ENCODE peak calls at places on chromosome 15, in four cellular contexts. X is SK-N-SH, B is K562, Q is HepG2. W is an unnamed sample.
A peak's percentile ranks its signal among the peaks of the same experiment; 100 is the strongest.

GRCh38 chr15:71002321-71002720 is 109.7 kb downstream of the LRRC49 start:
- DNase-seq in X (no peak), B (no peak), Q (no peak), W (no peak)

GRCh38 chr15:66515901-66516322 is 10.8 kb downstream of the ZWILCH start:
- DNase-seq in X (no peak), B (no peak), Q (no peak), W (no peak)

GRCh38 chr15:99085413-99086326 is 19.2 kb upstream of the SYNM start:
- DNase-seq in X (no peak), B (no peak), Q (no peak), W (no peak)

GRCh38 chr15:52252781-52253180 is 42.8 kb downstream of the MYO5C start:
- DNase-seq in X (no peak), B (no peak), Q (peak; percentile 35), W (no peak)

GRCh38 chr15:65916041-65916663 is 46.9 kb downstream of the RAB11A start:
- DNase-seq in X (no peak), B (no peak), Q (no peak), W (no peak)

GRCh38 chr15:71010997-71011396 is 104.3 kb upstream of the THSD4 start:
- DNase-seq in X (no peak), B (no peak), Q (no peak), W (no peak)

GRCh38 chr15:25172691-25173090 is 217.9 kb downstream of the SNRPN start:
- DNase-seq in X (no peak), B (no peak), Q (no peak), W (no peak)

GRCh38 chr15:60582370-60583036 is 103.6 kb upstream of the ICE2 start:
- DNase-seq in X (no peak), B (no peak), Q (peak; percentile 45), W (no peak)

GRCh38 chr15:95761742-95762141 is 568.8 kb upstream of the NR2F2 start:
- DNase-seq in X (no peak), B (no peak), Q (no peak), W (no peak)

GRCh38 chr15:58608129-58608590 is 141.3 kb downstream of the ADAM10 start:
- DNase-seq in X (no peak), B (no peak), Q (no peak), W (no peak)
- TF ChIP-seq NFIC in X (no peak), B (no peak), Q (no peak), W (no peak)

GRCh38 chr15:74964794-74965193 is 8.2 kb upstream of the RPP25 start:
- DNase-seq in X (no peak), B (no peak), Q (no peak), W (no peak)
- TF ChIP-seq NFIC in X (no peak), B (no peak), Q (no peak), W (no peak)

DNA sequence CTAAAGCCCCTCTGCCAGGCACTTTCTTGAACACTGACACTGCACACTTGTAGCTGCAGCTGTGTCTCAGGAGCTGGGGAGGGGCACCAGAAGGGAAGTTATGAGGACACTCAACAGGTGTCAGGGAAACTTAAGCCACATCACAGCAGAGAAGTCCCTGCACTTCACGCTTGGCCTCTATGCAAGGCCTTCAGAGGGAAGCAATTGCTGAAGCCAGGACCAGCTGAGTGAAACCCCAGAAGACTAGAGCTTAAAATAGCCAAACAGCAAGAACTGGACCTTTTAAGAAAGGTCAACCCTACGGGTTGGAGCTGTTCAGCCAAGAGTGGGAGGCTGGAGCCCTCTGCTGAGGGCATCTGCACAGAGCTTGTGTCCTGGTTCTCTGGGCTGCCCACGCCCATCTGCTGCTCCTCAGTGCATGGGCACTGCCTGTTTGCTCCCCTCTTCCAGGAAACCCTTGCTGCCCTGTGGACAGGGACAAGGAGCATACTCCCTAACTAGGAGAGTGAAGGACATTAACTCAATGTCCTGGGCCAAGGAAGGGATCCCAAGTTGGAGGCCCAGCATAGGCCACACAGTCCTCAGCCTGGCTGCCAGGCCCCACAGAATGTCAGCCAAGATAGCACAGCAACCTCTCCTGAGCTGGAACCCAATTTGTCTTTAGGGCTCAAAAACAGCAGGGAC is 3.9 kb upstream of the GRAMD2A start:
- DNase-seq in X (no peak), B (no peak), Q (no peak), W (no peak)
- TF ChIP-seq NFIC in X (no peak), B (no peak), Q (no peak), W (no peak)

DNA sequence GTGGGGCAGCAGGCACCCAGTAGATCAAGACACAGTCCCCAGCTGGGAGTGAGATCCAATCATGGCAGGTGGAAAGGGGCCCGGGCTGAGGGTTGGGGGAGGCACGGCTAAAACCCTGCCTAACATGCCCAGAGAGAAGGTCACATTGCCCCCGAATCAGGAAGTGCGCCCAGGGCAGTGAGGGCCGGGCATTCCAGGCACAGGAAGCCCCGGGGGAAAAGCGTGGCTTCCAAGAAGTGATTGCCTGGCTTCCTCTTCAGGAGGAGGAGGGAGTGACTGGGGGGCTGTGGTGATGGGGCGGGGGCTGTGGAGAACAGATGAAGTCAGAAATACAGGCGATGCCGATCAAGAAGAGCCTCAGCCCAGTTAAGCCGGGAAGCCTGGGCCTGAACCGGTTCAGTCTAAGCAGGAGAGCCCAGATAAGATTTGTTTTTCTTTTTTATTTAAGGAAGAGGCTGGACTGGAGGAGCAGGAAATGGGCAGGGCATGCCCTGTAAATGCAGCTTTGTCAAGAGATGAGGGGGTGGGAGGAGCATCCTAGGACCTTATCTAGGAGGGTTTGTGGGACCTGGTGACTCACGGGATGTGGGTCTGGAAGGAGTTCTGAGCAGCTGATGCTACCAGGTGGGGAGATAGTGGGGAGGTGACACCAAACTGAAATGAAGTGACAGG is 83.9 kb downstream of the CHSY1 start:
- DNase-seq in X (no peak), B (peak; percentile 94), Q (peak; percentile 57), W (no peak)
- TF ChIP-seq NFIC in X (peak; percentile 12), B (peak; percentile 83), Q (no peak), W (no peak)